ENCODE peak calls at places on chromosomes 7 and 10, in seven cellular contexts. N is Calu3; Z is activated CD8-positive, alpha-beta T cell treated with anti-CD3 and anti-CD28 coated beads for 36 hours; J is posterior vena cava; K is activated T-cell treated with anti-CD3 and anti-CD28 coated beads for 1 hour; Y is GM23248; S is NCI-H146. L is an unnamed sample.

GRCh38 chr7:69395072-69395714 is 203.1 kb upstream of the AUTS2 start:
- DNase-seq in N (no peak), Z (no peak), J (peak; percentile 84), K (no peak), Y (peak; percentile 93), S (no peak), L (no peak)

GRCh38 chr7:27172823-27173411 is 1.2 kb downstream of the HOXA10 start:
- DNase-seq in N (peak; percentile 52), Z (no peak), J (peak; percentile 90), K (no peak), Y (peak; percentile 82), S (peak; percentile 81), L (no peak)

GRCh38 chr10:70265032-70265689 is 18.6 kb downstream of the NPFFR1 start:
- DNase-seq in N (peak; percentile 58), Z (peak; percentile 17), J (no peak), K (no peak), Y (no peak), S (peak; percentile 71), L (peak; percentile 53)

GRCh38 chr7:141366098-141366621 is 185.1 kb upstream of the AGK start:
- DNase-seq in N (no peak), Z (no peak), J (no peak), K (no peak), Y (no peak), S (no peak), L (no peak)

GRCh38 chr10:119409906-119410305 is 132.6 kb downstream of the RGS10 start:
- DNase-seq in N (no peak), Z (no peak), J (no peak), K (no peak), Y (no peak), S (peak; percentile 57), L (no peak)

GRCh38 chr10:67612577-67613537 is 83.1 kb downstream of the CTNNA3 start:
- DNase-seq in N (no peak), Z (peak; percentile 81), J (no peak), K (peak; percentile 21), Y (peak; percentile 63), S (no peak), L (peak; percentile 80)

GRCh38 chr7:48839108-48839507 is 85.2 kb upstream of the CDC14C start:
- DNase-seq in N (no peak), Z (no peak), J (no peak), K (no peak), Y (no peak), S (no peak), L (no peak)

GRCh38 chr10:53109320-53109719 is 336.7 kb upstream of the MBL2 start:
- DNase-seq in N (no peak), Z (no peak), J (no peak), K (no peak), Y (no peak), S (no peak), L (no peak)

GRCh38 chr7:52475192-52475591 is 560.2 kb upstream of the POM121L12 start:
- DNase-seq in N (no peak), Z (no peak), J (no peak), K (no peak), Y (no peak), S (no peak), L (no peak)

GRCh38 chr10:103082683-103083082 is 110.4 kb downstream of the NT5C2 start:
- DNase-seq in N (no peak), Z (no peak), J (no peak), K (no peak), Y (no peak), S (no peak), L (no peak)

GRCh38 chr10:77359287-77359691 is 278.3 kb downstream of the KCNMA1 start:
- DNase-seq in N (no peak), Z (no peak), J (no peak), K (no peak), Y (no peak), S (no peak), L (no peak)

GRCh38 chr10:6615971-6616370 is 35.9 kb upstream of the PRKCQ start:
- DNase-seq in N (no peak), Z (no peak), J (no peak), K (no peak), Y (no peak), S (no peak), L (no peak)

GRCh38 chr7:29071203-29071804 is 75.0 kb downstream of the CPVL start:
- DNase-seq in N (no peak), Z (no peak), J (no peak), K (no peak), Y (no peak), S (no peak), L (no peak)

GRCh38 chr7:123692471-123692877 is 36.8 kb downstream of the LMOD2 start:
- DNase-seq in N (no peak), Z (no peak), J (peak; percentile 54), K (no peak), Y (no peak), S (no peak), L (no peak)

GRCh38 chr10:21750424-21750823 is 216.4 kb downstream of the MLLT10 start:
- DNase-seq in N (no peak), Z (no peak), J (no peak), K (no peak), Y (peak; percentile 42), S (no peak), L (no peak)

GRCh38 chr7:75045881-75046280 is 27.7 kb downstream of the RCC1L start:
- DNase-seq in N (no peak), Z (no peak), J (no peak), K (no peak), Y (no peak), S (no peak), L (no peak)

GRCh38 chr10:30062090-30062489 is 2.7 kb upstream of the JCAD start:
- DNase-seq in N (no peak), Z (no peak), J (no peak), K (no peak), Y (peak; percentile 85), S (no peak), L (no peak)

GRCh38 chr10:2891073-2891769 is 176.1 kb upstream of the PFKP start:
- DNase-seq in N (no peak), Z (no peak), J (no peak), K (no peak), Y (no peak), S (no peak), L (no peak)

GRCh38 chr10:59887006-59887405 is 19.4 kb downstream of the CCDC6 start:
- DNase-seq in N (no peak), Z (peak; percentile 31), J (no peak), K (no peak), Y (no peak), S (no peak), L (no peak)

GRCh38 chr10:79179404-79180309 is 110.9 kb downstream of the ZMIZ1 start:
- DNase-seq in N (peak; percentile 20), Z (no peak), J (no peak), K (no peak), Y (peak; percentile 53), S (peak; percentile 69), L (no peak)

GRCh38 chr7:1169409-1170368 is 9.7 kb upstream of the ZFAND2A start:
- DNase-seq in N (peak; percentile 45), Z (peak; percentile 97), J (peak; percentile 94), K (peak; percentile 93), Y (peak; percentile 93), S (peak; percentile 89), L (peak; percentile 90)

GRCh38 chr10:96651998-96652431 is 65.2 kb upstream of the TM9SF3 start:
- DNase-seq in N (no peak), Z (peak; percentile 79), J (no peak), K (no peak), Y (no peak), S (no peak), L (peak; percentile 84)

GRCh38 chr10:94239696-94240095 is 123.0 kb downstream of the NOC3L start:
- DNase-seq in N (no peak), Z (no peak), J (no peak), K (no peak), Y (no peak), S (no peak), L (no peak)

GRCh38 chr7:6271091-6271658 is 1.2 kb downstream of the CYTH3 start:
- DNase-seq in N (peak; percentile 76), Z (peak; percentile 53), J (peak; percentile 88), K (peak; percentile 17), Y (peak; percentile 90), S (peak; percentile 50), L (no peak)

GRCh38 chr7:127253289-127254162 is 785 bp upstream of the GRM8 start:
- DNase-seq in N (peak; percentile 76), Z (peak; percentile 74), J (peak; percentile 89), K (peak; percentile 39), Y (peak; percentile 83), S (peak; percentile 59), L (peak; percentile 60)

GRCh38 chr7:100166966-100167911 is 1.2 kb downstream of the GAL3ST4 start:
- DNase-seq in N (no peak), Z (no peak), J (peak; percentile 66), K (no peak), Y (no peak), S (no peak), L (no peak)

GRCh38 chr7:28510022-28510367 is 97.7 kb downstream of the CREB5 start:
- DNase-seq in N (no peak), Z (no peak), J (no peak), K (no peak), Y (no peak), S (no peak), L (no peak)

GRCh38 chr10:4048245-4048864 is 263.3 kb upstream of the KLF6 start:
- DNase-seq in N (no peak), Z (no peak), J (no peak), K (no peak), Y (no peak), S (no peak), L (no peak)

GRCh38 chr10:125148021-125148439 is 12.3 kb downstream of the CTBP2 start:
- DNase-seq in N (peak; percentile 50), Z (no peak), J (peak; percentile 82), K (no peak), Y (peak; percentile 49), S (no peak), L (no peak)

GRCh38 chr7:93147358-93147757 is 827 bp downstream of the SAMD9L start:
- DNase-seq in N (peak; percentile 41), Z (peak; percentile 63), J (no peak), K (peak; percentile 9), Y (peak; percentile 75), S (peak; percentile 4), L (peak; percentile 77)

GRCh38 chr10:84156768-84157167 is 16.8 kb upstream of the GPR15LG start:
- DNase-seq in N (no peak), Z (peak; percentile 83), J (no peak), K (no peak), Y (peak; percentile 7), S (no peak), L (peak; percentile 53)

L was measured in GM12865.